ENCODE peak calls at places on chromosomes 11 and 22, in seven cellular contexts. K is astrocyte of the cerebellum; Z is brain microvascular endothelial cell; Q is HFF-Myc; A is activated CD4-positive, CD25-positive, alpha-beta regulatory T cell; U is NCI-H510A treated with DMSO at 0.1 percent for 48 hours; B is HEK293T. G is an unnamed sample.

GRCh38 chr11:32466279-32466915 is 31.1 kb upstream of the WT1 start:
- DNase-seq in Q (no peak), Z (no peak), U (no peak), A (no peak), B (no peak), K (no peak), G (no peak)

GRCh38 chr22:49332691-49333090 is 495.0 kb downstream of the BRD1 start:
- DNase-seq in Z (no peak), Q (no peak), B (no peak), K (no peak), A (no peak), U (no peak), G (peak)

GRCh38 chr11:68142441-68143309 is 21.5 kb upstream of the CHKA start:
- DNase-seq in A (no peak), U (no peak), K (no peak), B (no peak), Z (no peak), Q (no peak), G (no peak)

GRCh38 chr11:17867346-17867745 is 132.8 kb downstream of the KCNC1 start:
- DNase-seq in Z (no peak), A (no peak), K (no peak), Q (no peak), U (no peak), B (no peak), G (no peak)

GRCh38 chr11:70312401-70313357 is 42.2 kb downstream of the PPFIA1 start:
- DNase-seq in Z (no peak), Q (no peak), A (no peak), K (no peak), B (no peak), U (peak), G (no peak)

GRCh38 chr22:27961182-27961581 is 42.1 kb upstream of the PITPNB start:
- DNase-seq in K (no peak), Q (no peak), B (no peak), Z (no peak), U (no peak), A (no peak), G (no peak)

GRCh38 chr22:50670513-50670912 is 2.1 kb upstream of the SHANK3 start:
- DNase-seq in B (peak), Z (no peak), A (no peak), U (no peak), K (no peak), Q (no peak), G (no peak)

GRCh38 chr11:7657306-7658025 is 15.8 kb downstream of the CYB5R2 start:
- DNase-seq in A (no peak), Q (no peak), B (peak), Z (peak), U (peak), K (no peak), G (peak)

GRCh38 chr22:39717099-39717498 is 146.5 kb downstream of the CACNA1I start:
- DNase-seq in A (no peak), Q (no peak), U (no peak), Z (no peak), K (no peak), B (no peak), G (no peak)

GRCh38 chr22:17919276-17920144 is 104.9 kb downstream of the MICAL3 start:
- DNase-seq in A (no peak), Q (no peak), U (no peak), Z (no peak), K (no peak), B (no peak), G (no peak)

GRCh38 chr11:75286826-75287465 is 46.4 kb downstream of the TPBGL start:
- DNase-seq in A (no peak), Q (no peak), U (no peak), Z (peak), B (no peak), K (no peak), G (no peak)

GRCh38 chr11:86931059-86931964 is 23.9 kb downstream of the FZD4 start:
- DNase-seq in U (no peak), B (no peak), Z (no peak), K (no peak), A (no peak), Q (no peak), G (no peak)

GRCh38 chr22:22141031-22141430 is 103.6 kb upstream of the VPREB1 start:
- DNase-seq in U (no peak), Q (no peak), K (no peak), B (no peak), Z (no peak), A (no peak), G (no peak)

GRCh38 chr11:34988294-34989255 is 72.2 kb downstream of the PDHX start:
- DNase-seq in K (peak), B (no peak), A (no peak), Q (no peak), U (no peak), Z (peak), G (no peak)

GRCh38 chr11:65280646-65281045 is 18.9 kb downstream of the POLA2 start:
- DNase-seq in Z (peak), Q (no peak), B (no peak), A (no peak), U (no peak), K (no peak), G (no peak)

GRCh38 chr11:132540586-132540985 is 991.7 kb downstream of the OPCML start:
- DNase-seq in U (no peak), B (no peak), A (no peak), Q (no peak), Z (no peak), K (no peak), G (no peak)

GRCh38 chr11:70740475-70740825 is 342.1 kb downstream of the CTTN start:
- DNase-seq in Q (no peak), U (no peak), A (no peak), B (no peak), Z (no peak), K (no peak), G (no peak)

GRCh38 chr11:35318977-35319925 is 100.1 kb downstream of the SLC1A2 start:
- DNase-seq in U (no peak), Z (no peak), K (peak), B (no peak), A (no peak), Q (no peak), G (no peak)

GRCh38 chr11:68008381-68009337 is 1.5 kb upstream of the ALDH3B1 start:
- DNase-seq in A (no peak), B (no peak), U (peak), Z (no peak), Q (no peak), K (no peak), G (no peak)

GRCh38 chr11:120219157-120219934 is 8.5 kb downstream of the OAF start:
- DNase-seq in Q (no peak), Z (no peak), U (no peak), B (no peak), A (no peak), K (no peak), G (no peak)

GRCh38 chr11:8809185-8809584 is 101.8 kb upstream of the AKIP1 start:
- DNase-seq in U (no peak), K (no peak), B (no peak), Z (no peak), A (no peak), Q (no peak), G (no peak)

GRCh38 chr22:24696551-24697001 is 77.9 kb downstream of the PIWIL3 start:
- DNase-seq in Q (no peak), K (no peak), B (no peak), A (no peak), U (no peak), Z (no peak), G (no peak)